ENCODE peak calls at places on chromosomes 6 and 20, in five cellular contexts. G is Calu3, T is activated gamma-delta T cell, L is amniotic stem cell, V is Peyer's patch. H is an unnamed sample.

GRCh38 chr6:106145741-106146227 is 59.6 kb downstream of the PRDM1 start:
- DNase-seq in G (no peak), T (no peak), L (no peak), V (no peak), H (no peak)

GRCh38 chr6:132648356-132648755 is 10.6 kb downstream of the TAAR1 start:
- DNase-seq in G (peak), T (no peak), L (no peak), V (no peak), H (no peak)

GRCh38 chr20:62421716-62421990 is 5.7 kb downstream of the RBBP8NL start:
- DNase-seq in G (no peak), T (no peak), L (no peak), V (no peak), H (no peak)

GRCh38 chr6:155455766-155456165 is at the start of gene NOX3:
- DNase-seq in G (no peak), T (no peak), L (no peak), V (no peak), H (no peak)

GRCh38 chr6:70668499-70668812 is 773 bp downstream of the SMAP1 start:
- DNase-seq in G (no peak), T (no peak), L (no peak), V (no peak), H (no peak)

GRCh38 chr20:48738399-48739304 is 89.1 kb downstream of the PREX1 start:
- DNase-seq in G (no peak), T (no peak), L (no peak), V (no peak), H (no peak)

GRCh38 chr6:43243649-43244321 is 504 bp downstream of the TTBK1 start:
- DNase-seq in G (no peak), T (no peak), L (no peak), V (no peak), H (no peak)

GRCh38 chr6:9914951-9915350 is 499.9 kb downstream of the TFAP2A start:
- DNase-seq in G (no peak), T (no peak), L (no peak), V (no peak), H (no peak)

GRCh38 chr6:155248021-155249001 is 15.5 kb upstream of the CLDN20 start:
- DNase-seq in G (peak), T (no peak), L (peak), V (no peak), H (peak)

H was measured in SJSA1.